ENCODE peak calls at places on chromosomes 2 and 18, in five cellular contexts. T is BJ, B is HuH-7.5, E is iris pigment epithelial cell, X is HS-27A. C is an unnamed sample.

GRCh38 chr18:75358928-75359327 is 68.6 kb downstream of the SMIM21 start:
- DNase-seq in T (no peak), B (no peak), E (no peak), X (peak), C (no peak)

GRCh38 chr2:25379535-25379934 is 37.8 kb upstream of the DNMT3A start:
- DNase-seq in T (no peak), B (no peak), E (no peak), X (no peak), C (no peak)

GRCh38 chr2:234974501-234975385 is 22.9 kb downstream of the SH3BP4 start:
- DNase-seq in T (no peak), B (no peak), E (peak), X (no peak), C (no peak)

GRCh38 chr2:149236413-149236812 is 94.0 kb upstream of the LYPD6 start:
- DNase-seq in T (no peak), B (no peak), E (no peak), X (no peak), C (no peak)

GRCh38 chr2:158501301-158501700 is 44.5 kb downstream of the PKP4 start:
- DNase-seq in T (no peak), B (no peak), E (no peak), X (no peak), C (no peak)

GRCh38 chr18:9916067-9916684 is 2.4 kb downstream of the VAPA start:
- DNase-seq in T (no peak), B (no peak), E (peak), X (no peak), C (no peak)

GRCh38 chr2:9122367-9122766 is 84.2 kb upstream of the ASAP2 start:
- DNase-seq in T (no peak), B (no peak), E (no peak), X (no peak), C (no peak)

GRCh38 chr2:8575011-8575750 is 106.7 kb upstream of the ID2 start:
- DNase-seq in T (no peak), B (no peak), E (no peak), X (no peak), C (no peak)

GRCh38 chr18:5582849-5583667 is 39.3 kb upstream of the EPB41L3 start:
- DNase-seq in T (no peak), B (no peak), E (peak), X (no peak), C (peak)

GRCh38 chr2:225725726-225726125 is 326.2 kb downstream of the NYAP2 start:
- DNase-seq in T (no peak), B (no peak), E (no peak), X (no peak), C (no peak)

GRCh38 chr2:239378021-239378917 is 22.6 kb downstream of the HDAC4 start:
- DNase-seq in T (no peak), B (no peak), E (no peak), X (no peak), C (no peak)

GRCh38 chr2:217510790-217511291 is 492.0 kb downstream of the TNS1 start:
- DNase-seq in T (peak), B (peak), E (peak), X (peak), C (peak)

GRCh38 chr2:221402072-221402471 is 170.0 kb downstream of the EPHA4 start:
- DNase-seq in T (peak), B (no peak), E (peak), X (peak), C (no peak)

GRCh38 chr2:235924675-235925063 is 243.5 kb downstream of the GBX2 start:
- DNase-seq in T (no peak), B (no peak), E (no peak), X (no peak), C (no peak)

GRCh38 chr2:14998548-14998947 is 366.0 kb downstream of the LRATD1 start:
- DNase-seq in T (no peak), B (no peak), E (no peak), X (no peak), C (no peak)

GRCh38 chr2:203583084-203583695 is 48.1 kb upstream of the RAPH1 start:
- DNase-seq in T (no peak), B (no peak), E (peak), X (no peak), C (no peak)

GRCh38 chr2:122927217-122927616 is 1097.9 kb upstream of the CNTNAP5 start:
- DNase-seq in T (no peak), B (no peak), E (peak), X (no peak), C (no peak)

GRCh38 chr2:134491796-134492441 is 226.9 kb downstream of the TMEM163 start:
- DNase-seq in T (no peak), B (peak), E (no peak), X (peak), C (peak)

GRCh38 chr18:48888681-48889080 is 62.1 kb downstream of the SMAD7 start:
- DNase-seq in T (no peak), B (no peak), E (no peak), X (no peak), C (no peak)

GRCh38 chr2:112187805-112188596 is 49.8 kb downstream of the FBLN7 start:
- DNase-seq in T (no peak), B (no peak), E (peak), X (no peak), C (no peak)

GRCh38 chr2:241858206-241859016 is at the start of gene PDCD1:
- DNase-seq in T (no peak), B (no peak), E (no peak), X (no peak), C (peak)

GRCh38 chr18:23333827-23334226 is 119.3 kb upstream of the RIOK3 start:
- DNase-seq in T (no peak), B (no peak), E (no peak), X (no peak), C (no peak)

GRCh38 chr18:56743115-56743514 is 92.0 kb downstream of the WDR7 start:
- DNase-seq in T (no peak), B (no peak), E (no peak), X (no peak), C (no peak)

GRCh38 chr2:33021542-33022259 is 74.9 kb downstream of the LTBP1 start:
- DNase-seq in T (peak), B (no peak), E (peak), X (no peak), C (no peak)

GRCh38 chr18:29780814-29781213 is 1261.7 kb downstream of the DSC3 start:
- DNase-seq in T (no peak), B (no peak), E (no peak), X (no peak), C (no peak)

GRCh38 chr2:238075397-238075796 is 14.6 kb downstream of the SCLY start:
- DNase-seq in T (peak), B (no peak), E (no peak), X (no peak), C (no peak)

GRCh38 chr2:219206442-219207253 is at the start of gene ZFAND2B:
- DNase-seq in T (peak), B (peak), E (peak), X (peak), C (peak)

GRCh38 chr2:51516667-51517066 is 484.7 kb upstream of the NRXN1 start:
- DNase-seq in T (no peak), B (no peak), E (peak), X (no peak), C (no peak)

GRCh38 chr2:199958014-199958413 is 2.6 kb downstream of the MAIP1 start:
- DNase-seq in T (no peak), B (no peak), E (no peak), X (no peak), C (no peak)

GRCh38 chr2:119455066-119455718 is 23.5 kb downstream of the TMEM37 start:
- DNase-seq in T (no peak), B (no peak), E (peak), X (no peak), C (no peak)

GRCh38 chr2:222039821-222040220 is 259.0 kb downstream of the PAX3 start:
- DNase-seq in T (no peak), B (no peak), E (no peak), X (no peak), C (no peak)

C was measured in 8988T.